ENCODE peak calls at places on chromosomes 7 and 10, in six cellular contexts. P, S, N, B, I and W are unnamed samples.

GRCh38 chr10:71268247-71268691 is 50.8 kb upstream of the SLC29A3 start:
- DNase-seq in P (peak), S (no peak), I (peak), N (no peak), B (no peak), W (peak)

GRCh38 chr7:20350518-20350951 is 19.8 kb downstream of the ITGB8 start:
- DNase-seq in S (no peak), B (no peak), I (peak), N (no peak), P (no peak), W (peak)

GRCh38 chr7:127550247-127550646 is 35.1 kb downstream of the GCC1 start:
- DNase-seq in P (no peak), B (no peak), S (no peak), I (no peak), N (no peak), W (no peak)

GRCh38 chr7:77606561-77606960 is 69.5 kb downstream of the PTPN12 start:
- DNase-seq in P (peak), S (no peak), I (no peak), B (no peak), N (no peak), W (no peak)

GRCh38 chr7:77797734-77798393 is 370 bp downstream of the TMEM60 start:
- DNase-seq in P (peak), N (peak), I (peak), S (peak), B (no peak), W (no peak)

GRCh38 chr10:43855667-43856210 is 207.1 kb upstream of the ZNF32 start:
- DNase-seq in P (no peak), N (no peak), B (no peak), I (peak), S (no peak), W (no peak)

GRCh38 chr7:36021917-36022550 is 131.0 kb upstream of the EEPD1 start:
- DNase-seq in I (no peak), S (no peak), B (no peak), N (no peak), P (no peak), W (peak)

GRCh38 chr7:121798896-121799295 is 74.1 kb upstream of the PTPRZ1 start:
- DNase-seq in B (no peak), I (no peak), N (no peak), S (peak), P (no peak), W (no peak)

GRCh38 chr10:91220954-91221696 is 662 bp downstream of the PCGF5 start:
- DNase-seq in P (peak), I (peak), S (peak), N (no peak), B (no peak), W (peak)

GRCh38 chr7:73442222-73442902 is 8.8 kb downstream of the FZD9 start:
- DNase-seq in I (no peak), B (no peak), S (no peak), N (no peak), P (no peak), W (no peak)

GRCh38 chr10:117320050-117320665 is 55.1 kb downstream of the PDZD8 start:
- DNase-seq in B (no peak), S (peak), I (peak), P (peak), N (no peak), W (peak)

GRCh38 chr10:44635181-44635580 is 250.3 kb upstream of the CXCL12 start:
- DNase-seq in B (no peak), I (no peak), P (no peak), S (no peak), N (no peak), W (no peak)

GRCh38 chr10:131002031-131002861 is 309.3 kb downstream of the TCERG1L start:
- DNase-seq in I (no peak), S (no peak), N (no peak), P (no peak), B (no peak), W (peak)

GRCh38 chr10:63707254-63707910 is 186.2 kb downstream of the REEP3 start:
- DNase-seq in S (no peak), N (no peak), B (no peak), P (peak), I (no peak), W (no peak)